ENCODE peak calls at places on chromosomes 13 and 19, in six cellular contexts. One of them, this sample, is unnamed.

GRCh38 chr19:660793-661426 is 2.1 kb downstream of the RNF126 start:
- DNase-seq in fibroblast of lung: no peak
- DNase-seq in stomach: peak; percentile 52
- DNase-seq in astrocyte: no peak
- DNase-seq in IMR-90: no peak
- DNase-seq in GM23338: no peak
- DNase-seq in this sample: no peak

GRCh38 chr13:67119481-67119883 is 110.7 kb downstream of the PCDH9 start:
- DNase-seq in fibroblast of lung: peak; percentile 96
- DNase-seq in stomach: no peak
- DNase-seq in astrocyte: peak; percentile 96
- DNase-seq in IMR-90: peak; percentile 96
- DNase-seq in GM23338: no peak
- DNase-seq in this sample: peak; percentile 93

GRCh38 chr13:24270639-24271131 is 38.7 kb upstream of the C1QTNF9 start:
- DNase-seq in fibroblast of lung: peak; percentile 62
- DNase-seq in stomach: peak; percentile 61
- DNase-seq in astrocyte: peak; percentile 59
- DNase-seq in IMR-90: peak; percentile 47
- DNase-seq in GM23338: peak; percentile 24
- DNase-seq in this sample: peak; percentile 49

GRCh38 chr19:688992-689391 is 6.3 kb downstream of the PRSS57 start:
- DNase-seq in fibroblast of lung: no peak
- DNase-seq in stomach: no peak
- DNase-seq in astrocyte: no peak
- DNase-seq in IMR-90: no peak
- DNase-seq in GM23338: no peak
- DNase-seq in this sample: no peak

GRCh38 chr13:32041429-32041828 is 9.9 kb downstream of the FRY start:
- DNase-seq in fibroblast of lung: no peak
- DNase-seq in stomach: no peak
- DNase-seq in astrocyte: no peak
- DNase-seq in IMR-90: no peak
- DNase-seq in GM23338: no peak
- DNase-seq in this sample: no peak

GRCh38 chr13:62033932-62034331 is 618.3 kb upstream of the PCDH20 start:
- DNase-seq in fibroblast of lung: no peak
- DNase-seq in stomach: no peak
- DNase-seq in astrocyte: no peak
- DNase-seq in IMR-90: no peak
- DNase-seq in GM23338: no peak
- DNase-seq in this sample: no peak

GRCh38 chr19:4647676-4648644 is 8.6 kb downstream of the TNFAIP8L1 start:
- DNase-seq in fibroblast of lung: no peak
- DNase-seq in stomach: no peak
- DNase-seq in astrocyte: no peak
- DNase-seq in IMR-90: no peak
- DNase-seq in GM23338: peak; percentile 63
- DNase-seq in this sample: peak; percentile 43

GRCh38 chr13:114203536-114203935 is 24.5 kb downstream of the CFAP97D2 start:
- DNase-seq in fibroblast of lung: no peak
- DNase-seq in stomach: no peak
- DNase-seq in astrocyte: no peak
- DNase-seq in IMR-90: no peak
- DNase-seq in GM23338: no peak
- DNase-seq in this sample: no peak

GRCh38 chr19:11092181-11092538 is 2.9 kb downstream of the LDLR start:
- DNase-seq in fibroblast of lung: peak; percentile 72
- DNase-seq in stomach: no peak
- DNase-seq in astrocyte: peak; percentile 65
- DNase-seq in IMR-90: peak; percentile 74
- DNase-seq in GM23338: no peak
- DNase-seq in this sample: peak; percentile 67

GRCh38 chr13:67299072-67299635 is 69.0 kb upstream of the PCDH9 start:
- DNase-seq in fibroblast of lung: peak; percentile 96
- DNase-seq in stomach: no peak
- DNase-seq in astrocyte: peak; percentile 95
- DNase-seq in IMR-90: peak; percentile 91
- DNase-seq in GM23338: no peak
- DNase-seq in this sample: peak; percentile 78

GRCh38 chr13:20654156-20654555 is 49.3 kb upstream of the IL17D start:
- DNase-seq in fibroblast of lung: peak; percentile 38
- DNase-seq in stomach: no peak
- DNase-seq in astrocyte: peak; percentile 22
- DNase-seq in IMR-90: peak; percentile 53
- DNase-seq in GM23338: no peak
- DNase-seq in this sample: peak; percentile 61

GRCh38 chr13:31733709-31734108 is 5.6 kb upstream of the RXFP2 start:
- DNase-seq in fibroblast of lung: no peak
- DNase-seq in stomach: no peak
- DNase-seq in astrocyte: no peak
- DNase-seq in IMR-90: no peak
- DNase-seq in GM23338: no peak
- DNase-seq in this sample: no peak

GRCh38 chr19:39145180-39145953 is 19.8 kb downstream of the PAK4 start:
- DNase-seq in fibroblast of lung: no peak
- DNase-seq in stomach: no peak
- DNase-seq in astrocyte: no peak
- DNase-seq in IMR-90: no peak
- DNase-seq in GM23338: no peak
- DNase-seq in this sample: no peak

GRCh38 chr19:20044663-20045062 is 5.4 kb upstream of the ZNF682 start:
- DNase-seq in fibroblast of lung: no peak
- DNase-seq in stomach: no peak
- DNase-seq in astrocyte: no peak
- DNase-seq in IMR-90: no peak
- DNase-seq in GM23338: no peak
- DNase-seq in this sample: no peak

GRCh38 chr19:19171821-19172532 is 1.9 kb upstream of the MEF2B start:
- DNase-seq in fibroblast of lung: peak; percentile 31
- DNase-seq in stomach: no peak
- DNase-seq in astrocyte: no peak
- DNase-seq in IMR-90: peak; percentile 78
- DNase-seq in GM23338: peak; percentile 61
- DNase-seq in this sample: peak; percentile 31

GRCh38 chr13:45817833-45818232 is 33.7 kb downstream of the SIAH3 start:
- DNase-seq in fibroblast of lung: no peak
- DNase-seq in stomach: no peak
- DNase-seq in astrocyte: no peak
- DNase-seq in IMR-90: no peak
- DNase-seq in GM23338: peak; percentile 43
- DNase-seq in this sample: peak; percentile 4

GRCh38 chr19:48354332-48354992 is 9.3 kb downstream of the TMEM143 start:
- DNase-seq in fibroblast of lung: peak; percentile 59
- DNase-seq in stomach: no peak
- DNase-seq in astrocyte: peak; percentile 42
- DNase-seq in IMR-90: peak; percentile 46
- DNase-seq in GM23338: no peak
- DNase-seq in this sample: peak; percentile 43

GRCh38 chr19:2108251-2109016 is 11.7 kb downstream of the IZUMO4 start:
- DNase-seq in fibroblast of lung: no peak
- DNase-seq in stomach: no peak
- DNase-seq in astrocyte: no peak
- DNase-seq in IMR-90: no peak
- DNase-seq in GM23338: no peak
- DNase-seq in this sample: no peak

GRCh38 chr13:43758834-43759233 is 27.9 kb downstream of the ENOX1 start:
- DNase-seq in fibroblast of lung: no peak
- DNase-seq in stomach: no peak
- DNase-seq in astrocyte: no peak
- DNase-seq in IMR-90: no peak
- DNase-seq in GM23338: no peak
- DNase-seq in this sample: no peak

GRCh38 chr19:9958451-9958850 is 22.1 kb upstream of the OLFM2 start:
- DNase-seq in fibroblast of lung: peak; percentile 94
- DNase-seq in stomach: no peak
- DNase-seq in astrocyte: peak; percentile 93
- DNase-seq in IMR-90: peak; percentile 91
- DNase-seq in GM23338: no peak
- DNase-seq in this sample: peak; percentile 82
- TF ChIP-seq CTCF in fibroblast of lung: no peak
- TF ChIP-seq CTCF in stomach: no peak
- TF ChIP-seq CTCF in astrocyte: no peak
- TF ChIP-seq CTCF in IMR-90: no peak
- TF ChIP-seq CTCF in GM23338: no peak
- TF ChIP-seq CTCF in this sample: no peak

GRCh38 chr19:47111081-47111589 is 2.4 kb downstream of the ZC3H4 start:
- DNase-seq in fibroblast of lung: no peak
- DNase-seq in stomach: peak; percentile 34
- DNase-seq in astrocyte: no peak
- DNase-seq in IMR-90: no peak
- DNase-seq in GM23338: no peak
- DNase-seq in this sample: no peak

GRCh38 chr19:47110521-47111080 is 3.0 kb downstream of the ZC3H4 start:
- DNase-seq in fibroblast of lung: no peak
- DNase-seq in stomach: no peak
- DNase-seq in astrocyte: no peak
- DNase-seq in IMR-90: no peak
- DNase-seq in GM23338: no peak
- DNase-seq in this sample: no peak

GRCh38 chr19:47109177-47109540 is 4.4 kb downstream of the ZC3H4 start:
- DNase-seq in fibroblast of lung: no peak
- DNase-seq in stomach: no peak
- DNase-seq in astrocyte: no peak
- DNase-seq in IMR-90: no peak
- DNase-seq in GM23338: no peak
- DNase-seq in this sample: no peak

GRCh38 chr19:47107953-47108746 is 5.4 kb downstream of the ZC3H4 start:
- DNase-seq in fibroblast of lung: peak; percentile 68
- DNase-seq in stomach: no peak
- DNase-seq in astrocyte: peak; percentile 60
- DNase-seq in IMR-90: peak; percentile 29
- DNase-seq in GM23338: no peak
- DNase-seq in this sample: no peak

DNA sequence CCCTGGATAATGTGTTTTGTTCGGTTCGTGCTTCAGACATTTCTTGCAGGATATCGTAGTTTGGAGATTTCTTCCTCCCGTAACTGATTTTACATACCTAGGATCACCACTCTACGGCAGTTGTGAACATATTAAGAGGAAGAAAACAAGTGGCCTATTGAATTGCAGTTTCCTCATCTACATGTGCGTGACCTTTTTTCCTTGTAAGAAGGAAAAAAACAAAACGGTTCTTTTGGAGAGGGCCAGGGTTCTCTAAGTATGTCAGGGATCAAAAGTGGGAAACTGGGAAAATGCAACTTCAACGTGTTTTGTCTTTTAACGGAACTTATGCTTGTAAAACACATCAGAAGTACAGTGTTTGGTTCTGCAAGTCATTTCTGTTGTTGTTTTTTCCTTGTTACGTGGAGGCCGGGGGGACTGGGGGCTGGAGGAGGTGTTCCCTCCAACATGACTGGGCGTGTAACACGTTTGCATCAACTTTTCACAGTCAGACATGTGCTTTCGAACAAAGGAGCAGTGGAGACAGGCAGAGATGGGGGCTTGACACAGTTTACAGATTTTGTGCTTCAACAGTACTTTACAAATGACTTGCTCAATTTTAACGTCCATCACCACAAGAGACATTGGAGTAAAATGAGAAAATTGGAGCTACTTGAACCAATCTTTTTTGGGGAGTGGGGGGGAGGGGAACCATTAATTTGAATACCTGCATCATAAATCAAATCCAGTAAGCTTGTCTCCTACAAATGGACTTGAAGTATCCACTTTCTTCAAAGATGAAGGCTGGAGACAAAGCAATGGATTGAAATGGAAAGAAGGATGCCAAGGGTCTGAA is 3.8 kb downstream of the ZC3H4 start:
- DNase-seq in fibroblast of lung: peak; percentile 65
- DNase-seq in stomach: no peak
- DNase-seq in astrocyte: peak; percentile 42
- DNase-seq in IMR-90: peak; percentile 49
- DNase-seq in GM23338: peak; percentile 52
- DNase-seq in this sample: peak; percentile 25
- H3K4me3 ChIP-seq in fibroblast of lung: peak overlapping the region; percentile 79
- H3K4me3 ChIP-seq in stomach: peak overlapping the region; percentile 99
- H3K4me3 ChIP-seq in astrocyte: peak overlapping the region; percentile 90
- H3K4me3 ChIP-seq in IMR-90: peak overlapping the region; percentile 77
- H3K4me3 ChIP-seq in GM23338: peak overlapping the region; percentile 92
- H3K4me3 ChIP-seq in this sample: peak overlapping the region; percentile 94

GRCh38 chr19:35741216-35741541 is 1.1 kb downstream of the IGFLR1 start:
- DNase-seq in fibroblast of lung: no peak
- DNase-seq in stomach: no peak
- DNase-seq in astrocyte: no peak
- DNase-seq in IMR-90: no peak
- DNase-seq in GM23338: no peak
- DNase-seq in this sample: no peak
- TF ChIP-seq CTCF in fibroblast of lung: no peak
- TF ChIP-seq CTCF in stomach: no peak
- TF ChIP-seq CTCF in astrocyte: no peak
- TF ChIP-seq CTCF in IMR-90: no peak
- TF ChIP-seq CTCF in GM23338: peak; percentile 52
- TF ChIP-seq CTCF in this sample: no peak

GRCh38 chr19:34733826-34734600 is at the start of gene ZNF181:
- DNase-seq in fibroblast of lung: peak; percentile 91
- DNase-seq in stomach: peak; percentile 89
- DNase-seq in astrocyte: peak; percentile 87
- DNase-seq in IMR-90: peak; percentile 86
- DNase-seq in GM23338: peak; percentile 96
- DNase-seq in this sample: peak; percentile 84

GRCh38 chr19:34731019-34731829 is 2.8 kb upstream of the ZNF181 start:
- DNase-seq in fibroblast of lung: no peak
- DNase-seq in stomach: no peak
- DNase-seq in astrocyte: no peak
- DNase-seq in IMR-90: no peak
- DNase-seq in GM23338: no peak
- DNase-seq in this sample: no peak

GRCh38 chr19:34733266-34733825 is 697 bp upstream of the ZNF181 start:
- DNase-seq in fibroblast of lung: no peak
- DNase-seq in stomach: no peak
- DNase-seq in astrocyte: no peak
- DNase-seq in IMR-90: no peak
- DNase-seq in GM23338: peak; percentile 75
- DNase-seq in this sample: no peak

GRCh38 chr19:34731964-34732363 is 2.1 kb upstream of the ZNF181 start:
- DNase-seq in fibroblast of lung: no peak
- DNase-seq in stomach: no peak
- DNase-seq in astrocyte: no peak
- DNase-seq in IMR-90: no peak
- DNase-seq in GM23338: no peak
- DNase-seq in this sample: no peak

DNA sequence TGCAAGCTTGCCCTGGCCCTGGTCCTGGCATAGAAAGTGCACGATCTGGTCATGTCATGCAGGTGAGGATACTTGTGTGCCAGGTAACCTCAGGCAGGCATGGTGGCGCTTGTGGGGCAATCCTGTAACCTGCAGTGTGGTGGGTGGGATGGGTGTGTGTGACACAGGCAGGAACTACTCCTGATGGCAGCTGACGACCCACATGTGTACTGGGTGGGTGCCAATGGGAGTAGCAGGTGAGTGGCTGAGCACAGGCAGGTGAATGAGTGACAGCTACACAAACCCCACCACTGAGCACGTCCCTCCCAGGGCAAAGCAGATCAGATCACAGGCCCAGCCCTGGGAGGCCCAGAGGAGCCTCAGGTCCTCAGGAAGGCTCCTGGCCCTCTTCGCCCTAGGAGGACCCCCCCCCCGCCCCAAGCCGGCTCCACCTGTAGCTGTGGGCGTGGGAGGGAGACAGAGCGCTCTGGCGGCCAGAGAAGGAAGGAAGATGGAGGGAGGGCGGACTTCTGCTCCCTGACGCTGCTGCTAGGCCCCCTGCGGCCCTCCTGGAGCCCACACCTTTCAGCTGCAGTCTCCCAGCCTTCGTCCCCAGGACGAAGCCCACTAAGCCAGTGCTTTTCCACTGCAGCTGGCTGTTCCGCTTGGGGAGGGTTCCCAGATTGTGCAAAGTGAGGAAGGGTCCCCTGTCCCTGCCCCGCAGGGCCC is 1.3 kb upstream of the ZNF181 start:
- DNase-seq in fibroblast of lung: no peak
- DNase-seq in stomach: no peak
- DNase-seq in astrocyte: no peak
- DNase-seq in IMR-90: no peak
- DNase-seq in GM23338: peak; percentile 53
- DNase-seq in this sample: no peak
- H3K4me3 ChIP-seq in fibroblast of lung: peak overlapping the region; percentile 84
- H3K4me3 ChIP-seq in stomach: peak overlapping the region; percentile 93
- H3K4me3 ChIP-seq in astrocyte: peak overlapping the region; percentile 85
- H3K4me3 ChIP-seq in IMR-90: peak overlapping the region; percentile 6
- H3K4me3 ChIP-seq in GM23338: peak overlapping the region; percentile 98
- H3K4me3 ChIP-seq in this sample: peak overlapping the region; percentile 5